ENCODE peak calls at places on chromosome 17, in ten cellular contexts. Z is substantia nigra; I is H9; T is memory B cell; Q is activated CD8-positive, alpha-beta T cell treated with anti-CD3 and anti-CD28 coated beads, Interleukin-2, amount 10 ng/mL, durations not matched to agents 7 days and 5 days; O is occipital lobe; S is NT2/D1; E is globus pallidus; H is fibroblast of lung; W is activated T-cell treated with anti-CD3 and anti-CD28 coated beads, Interleukin-2, amount 50 U/mL, for 24 hours. Y is an unnamed sample.
A peak's percentile ranks its signal among the peaks of the same experiment; 100 is the strongest.

GRCh38 chr17:17119533-17119932 is 77.3 kb downstream of the MPRIP start:
- DNase-seq in H (peak; percentile 76), W (peak; percentile 74), Q (peak; percentile 79), O (no peak), E (no peak), Z (no peak), T (no peak), S (no peak), I (no peak), Y (no peak)

GRCh38 chr17:46949291-46950174 is 26.6 kb downstream of the GOSR2 start:
- DNase-seq in T (no peak), H (no peak), S (no peak), I (no peak), W (no peak), O (no peak), E (no peak), Z (no peak), Q (no peak), Y (no peak)

GRCh38 chr17:71765437-71765836 is 355.4 kb upstream of the SOX9 start:
- DNase-seq in Z (no peak), I (no peak), Q (no peak), O (no peak), T (no peak), S (no peak), E (no peak), W (no peak), H (peak; percentile 2), Y (no peak)

GRCh38 chr17:73956595-73957465 is 246.6 kb upstream of the RPL38 start:
- DNase-seq in Z (no peak), T (peak; percentile 46), O (peak; percentile 6), H (peak; percentile 28), Q (peak; percentile 60), S (peak; percentile 66), I (peak; percentile 95), E (peak; percentile 72), W (peak; percentile 67), Y (no peak)

GRCh38 chr17:63753215-63753614 is 11.6 kb upstream of the STRADA start:
- DNase-seq in W (no peak), S (no peak), Z (no peak), O (no peak), T (no peak), Q (no peak), I (no peak), H (no peak), E (no peak), Y (no peak)

GRCh38 chr17:83185023-83186002 is 105.9 kb downstream of the METRNL start:
- DNase-seq in H (no peak), S (no peak), T (no peak), W (peak; percentile 25), Z (no peak), Q (peak; percentile 18), E (no peak), I (peak; percentile 13), O (no peak), Y (no peak)

GRCh38 chr17:33218657-33219298 is 74.3 kb downstream of the ASIC2 start:
- DNase-seq in E (no peak), Q (no peak), H (peak; percentile 51), T (no peak), I (no peak), Z (no peak), W (no peak), O (peak; percentile 33), S (no peak), Y (no peak)

GRCh38 chr17:43722269-43722619 is 36.3 kb downstream of the SOST start:
- DNase-seq in I (no peak), H (no peak), Q (no peak), S (no peak), E (no peak), Z (no peak), T (no peak), W (no peak), O (no peak), Y (no peak)

GRCh38 chr17:59178266-59178665 is 22.7 kb downstream of the PRR11 start:
- DNase-seq in S (no peak), Z (no peak), T (no peak), I (no peak), W (no peak), Q (no peak), O (no peak), E (no peak), H (no peak), Y (no peak)

GRCh38 chr17:42010898-42011516 is 6.2 kb downstream of the DNAJC7 start:
- DNase-seq in Z (no peak), H (peak; percentile 34), W (no peak), T (no peak), O (no peak), I (peak; percentile 45), E (no peak), Q (no peak), S (no peak), Y (peak; percentile 16)

GRCh38 chr17:55398689-55399088 is 22.9 kb downstream of the MMD start:
- DNase-seq in O (no peak), Q (no peak), S (no peak), Z (no peak), T (no peak), H (no peak), E (no peak), I (no peak), W (no peak), Y (no peak)

GRCh38 chr17:41919840-41920579 is 1.3 kb upstream of the ACLY start:
- DNase-seq in S (no peak), T (no peak), Z (no peak), H (peak; percentile 60), W (no peak), Q (no peak), O (no peak), E (no peak), I (peak; percentile 62), Y (no peak)

GRCh38 chr17:63435681-63436522 is 10.2 kb downstream of the CYB561 start:
- DNase-seq in S (no peak), Z (no peak), T (peak; percentile 55), E (no peak), O (no peak), Q (no peak), W (no peak), H (no peak), I (peak; percentile 89), Y (no peak)

GRCh38 chr17:19381361-19381740 is 3.1 kb downstream of the MAPK7 start:
- DNase-seq in W (peak; percentile 19), I (no peak), Q (no peak), Z (no peak), E (no peak), S (no peak), H (no peak), O (no peak), T (no peak), Y (no peak)

GRCh38 chr17:73902416-73903181 is 258.4 kb upstream of the SDK2 start:
- DNase-seq in S (peak; percentile 56), Q (no peak), H (no peak), E (no peak), T (no peak), I (peak; percentile 72), W (no peak), Z (no peak), O (no peak), Y (no peak)

GRCh38 chr17:39181303-39181702 is 15.3 kb upstream of the ARL5C start:
- DNase-seq in W (no peak), S (no peak), H (no peak), O (no peak), Z (no peak), T (no peak), E (no peak), Q (no peak), I (no peak), Y (no peak)

GRCh38 chr17:81794509-81794908 is 9.4 kb upstream of the GCGR start:
- DNase-seq in O (no peak), Z (no peak), T (no peak), S (no peak), W (no peak), E (no peak), Q (no peak), I (no peak), H (peak; percentile 41), Y (no peak)